ENCODE peak calls at places on chromosomes 1 and 21, in eight cellular contexts. One of them, this sample, is unnamed.

GRCh38 chr1:12772520-12772919 is 1.0 kb upstream of the PRAMEF12 start:
- DNase-seq in GM23248: no peak
- DNase-seq in tibial artery: no peak
- DNase-seq in neural progenitor cell: no peak
- DNase-seq in heart right ventricle: no peak
- DNase-seq in lung: no peak
- DNase-seq in heart left ventricle: no peak
- DNase-seq in stomach: no peak
- DNase-seq in this sample: no peak

GRCh38 chr1:9960705-9961562 is 17.7 kb downstream of the NMNAT1 start:
- DNase-seq in heart left ventricle: no peak
- DNase-seq in GM23248: no peak
- DNase-seq in lung: no peak
- DNase-seq in stomach: no peak
- DNase-seq in neural progenitor cell: peak; percentile 58
- DNase-seq in tibial artery: no peak
- DNase-seq in heart right ventricle: no peak
- DNase-seq in this sample: peak; percentile 9

GRCh38 chr1:77037990-77038389 is 170.7 kb downstream of the ST6GALNAC5 start:
- DNase-seq in GM23248: peak; percentile 86
- DNase-seq in lung: no peak
- DNase-seq in tibial artery: no peak
- DNase-seq in heart left ventricle: no peak
- DNase-seq in heart right ventricle: no peak
- DNase-seq in stomach: no peak
- DNase-seq in neural progenitor cell: no peak
- DNase-seq in this sample: peak; percentile 39

GRCh38 chr1:222813866-222814535 is 838 bp upstream of the DISP1 start:
- DNase-seq in tibial artery: no peak
- DNase-seq in heart right ventricle: no peak
- DNase-seq in neural progenitor cell: no peak
- DNase-seq in stomach: no peak
- DNase-seq in heart left ventricle: no peak
- DNase-seq in GM23248: peak; percentile 76
- DNase-seq in lung: no peak
- DNase-seq in this sample: no peak

GRCh38 chr1:208029381-208030319 is 118.7 kb upstream of the CD34 start:
- DNase-seq in neural progenitor cell: no peak
- DNase-seq in stomach: no peak
- DNase-seq in heart right ventricle: peak; percentile 44
- DNase-seq in tibial artery: peak; percentile 80
- DNase-seq in lung: no peak
- DNase-seq in GM23248: peak; percentile 87
- DNase-seq in heart left ventricle: no peak
- DNase-seq in this sample: peak; percentile 75

GRCh38 chr21:26909972-26910371 is 56.9 kb downstream of the ADAMTS5 start:
- DNase-seq in heart right ventricle: peak; percentile 7
- DNase-seq in GM23248: peak; percentile 4
- DNase-seq in lung: no peak
- DNase-seq in tibial artery: no peak
- DNase-seq in heart left ventricle: no peak
- DNase-seq in stomach: no peak
- DNase-seq in neural progenitor cell: peak; percentile 79
- DNase-seq in this sample: no peak

GRCh38 chr1:47659141-47659540 is 221.3 kb downstream of the FOXD2 start:
- DNase-seq in tibial artery: peak; percentile 39
- DNase-seq in GM23248: no peak
- DNase-seq in heart left ventricle: no peak
- DNase-seq in heart right ventricle: no peak
- DNase-seq in stomach: peak; percentile 13
- DNase-seq in lung: no peak
- DNase-seq in neural progenitor cell: peak; percentile 79
- DNase-seq in this sample: no peak

GRCh38 chr1:151106891-151107290 is 36.3 kb downstream of the GABPB2 start:
- DNase-seq in neural progenitor cell: no peak
- DNase-seq in GM23248: peak; percentile 56
- DNase-seq in tibial artery: no peak
- DNase-seq in heart right ventricle: no peak
- DNase-seq in stomach: no peak
- DNase-seq in lung: no peak
- DNase-seq in heart left ventricle: no peak
- DNase-seq in this sample: no peak

GRCh38 chr21:37484535-37485474 is 118.2 kb downstream of the DYRK1A start:
- DNase-seq in tibial artery: no peak
- DNase-seq in lung: no peak
- DNase-seq in stomach: no peak
- DNase-seq in neural progenitor cell: no peak
- DNase-seq in GM23248: no peak
- DNase-seq in heart left ventricle: no peak
- DNase-seq in heart right ventricle: no peak
- DNase-seq in this sample: no peak

GRCh38 chr21:36610201-36610600 is 88.7 kb upstream of the SIM2 start:
- DNase-seq in neural progenitor cell: no peak
- DNase-seq in lung: no peak
- DNase-seq in tibial artery: no peak
- DNase-seq in stomach: no peak
- DNase-seq in heart left ventricle: no peak
- DNase-seq in heart right ventricle: no peak
- DNase-seq in GM23248: no peak
- DNase-seq in this sample: no peak

GRCh38 chr1:184085667-184086066 is 34.1 kb downstream of the TSEN15 start:
- DNase-seq in lung: no peak
- DNase-seq in tibial artery: no peak
- DNase-seq in stomach: no peak
- DNase-seq in GM23248: no peak
- DNase-seq in neural progenitor cell: no peak
- DNase-seq in heart right ventricle: no peak
- DNase-seq in heart left ventricle: no peak
- DNase-seq in this sample: no peak

GRCh38 chr1:208107817-208108608 is 136.2 kb downstream of the PLXNA2 start:
- DNase-seq in heart right ventricle: no peak
- DNase-seq in tibial artery: no peak
- DNase-seq in stomach: no peak
- DNase-seq in heart left ventricle: no peak
- DNase-seq in lung: peak; percentile 52
- DNase-seq in GM23248: peak; percentile 96
- DNase-seq in neural progenitor cell: no peak
- DNase-seq in this sample: peak; percentile 58

GRCh38 chr1:116580446-116581322 is 9.9 kb upstream of the CD58 start:
- DNase-seq in stomach: no peak
- DNase-seq in GM23248: peak; percentile 45
- DNase-seq in tibial artery: no peak
- DNase-seq in heart left ventricle: no peak
- DNase-seq in neural progenitor cell: no peak
- DNase-seq in heart right ventricle: no peak
- DNase-seq in lung: no peak
- DNase-seq in this sample: no peak

GRCh38 chr1:3771108-3772026 is 1.2 kb upstream of the SMIM1 start:
- DNase-seq in heart right ventricle: no peak
- DNase-seq in heart left ventricle: no peak
- DNase-seq in lung: no peak
- DNase-seq in tibial artery: no peak
- DNase-seq in neural progenitor cell: peak; percentile 36
- DNase-seq in GM23248: peak; percentile 13
- DNase-seq in stomach: no peak
- DNase-seq in this sample: no peak

GRCh38 chr1:197731449-197731848 is 43.8 kb downstream of the DENND1B start:
- DNase-seq in GM23248: no peak
- DNase-seq in stomach: no peak
- DNase-seq in tibial artery: no peak
- DNase-seq in lung: no peak
- DNase-seq in heart right ventricle: no peak
- DNase-seq in neural progenitor cell: no peak
- DNase-seq in heart left ventricle: no peak
- DNase-seq in this sample: no peak

DNA sequence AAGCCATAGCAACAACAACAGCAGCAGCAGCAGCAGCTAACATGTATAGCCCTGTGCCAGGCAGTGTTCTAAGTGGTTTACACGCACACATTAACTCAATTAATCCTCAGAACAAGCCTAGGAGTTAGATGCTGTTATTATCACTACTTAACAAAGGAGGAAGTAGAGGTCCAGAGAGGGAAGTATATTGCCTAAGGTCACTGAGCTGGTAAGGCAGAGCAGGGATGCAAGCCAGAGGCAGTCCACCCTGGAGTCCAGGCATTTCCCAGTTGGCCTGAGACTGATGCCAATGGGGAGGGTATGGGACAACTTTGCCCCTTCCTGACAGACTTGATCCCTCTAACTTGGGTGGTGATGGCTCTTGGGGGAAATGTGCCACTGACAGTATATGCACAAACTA is 6.8 kb downstream of the CDC14A start:
- DNase-seq in GM23248: no peak
- DNase-seq in heart right ventricle: no peak
- DNase-seq in neural progenitor cell: no peak
- DNase-seq in heart left ventricle: no peak
- DNase-seq in lung: no peak
- DNase-seq in stomach: no peak
- DNase-seq in tibial artery: no peak
- DNase-seq in this sample: no peak
- H3K4me1 ChIP-seq in GM23248: peaks cover 1% of the 10 kb centered on the region
- H3K4me1 ChIP-seq in heart right ventricle: peaks cover 60% of the 10 kb centered on the region
- H3K4me1 ChIP-seq in neural progenitor cell: peaks cover 83% of the 10 kb centered on the region
- H3K4me1 ChIP-seq in heart left ventricle: peaks cover 55% of the 10 kb centered on the region
- H3K4me1 ChIP-seq in lung: peaks cover 2% of the 10 kb centered on the region
- H3K4me1 ChIP-seq in stomach: peaks cover 38% of the 10 kb centered on the region
- H3K4me1 ChIP-seq in tibial artery: no peaks in the 10 kb centered on the region
- H3K4me1 ChIP-seq in this sample: peaks cover 10% of the 10 kb centered on the region

DNA sequence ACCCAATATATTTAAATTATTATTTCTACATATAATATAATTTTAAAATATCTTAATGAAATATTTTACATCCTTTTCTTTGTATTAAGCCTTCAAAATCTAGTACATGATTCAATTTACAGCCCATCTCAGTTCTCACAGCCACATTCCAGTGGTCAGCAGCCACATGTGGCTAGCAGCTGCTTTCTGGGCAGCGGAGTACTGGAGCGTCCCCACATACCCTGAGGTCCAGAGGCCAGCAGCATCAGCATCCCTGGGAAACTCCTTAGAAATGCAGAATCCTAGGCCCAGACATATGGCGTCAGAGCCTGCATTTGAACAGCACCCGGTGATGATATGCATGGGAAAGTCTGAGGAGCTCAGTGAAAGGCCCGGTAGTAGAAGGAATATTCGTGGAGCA is 8.6 kb upstream of the LHX4 start:
- DNase-seq in heart right ventricle: no peak
- DNase-seq in tibial artery: no peak
- DNase-seq in neural progenitor cell: no peak
- DNase-seq in lung: no peak
- DNase-seq in stomach: no peak
- DNase-seq in GM23248: no peak
- DNase-seq in heart left ventricle: no peak
- DNase-seq in this sample: no peak
- H3K4me3 ChIP-seq in heart right ventricle: no peak overlapping the region
- H3K4me3 ChIP-seq in tibial artery: no peak overlapping the region
- H3K4me3 ChIP-seq in neural progenitor cell: no peak overlapping the region
- H3K4me3 ChIP-seq in lung: no peak overlapping the region
- H3K4me3 ChIP-seq in stomach: no peak overlapping the region
- H3K4me3 ChIP-seq in GM23248: no peak overlapping the region
- H3K4me3 ChIP-seq in heart left ventricle: no peak overlapping the region
- H3K4me3 ChIP-seq in this sample: no peak overlapping the region

GRCh38 chr1:27527223-27527856 is 37.4 kb upstream of the WASF2 start:
- DNase-seq in neural progenitor cell: peak; percentile 87
- DNase-seq in heart right ventricle: peak; percentile 69
- DNase-seq in heart left ventricle: peak; percentile 87
- DNase-seq in GM23248: no peak
- DNase-seq in stomach: no peak
- DNase-seq in tibial artery: peak; percentile 72
- DNase-seq in lung: no peak
- DNase-seq in this sample: no peak

GRCh38 chr1:27527857-27528700 is 38.1 kb upstream of the WASF2 start:
- DNase-seq in lung: peak; percentile 67
- DNase-seq in heart left ventricle: peak; percentile 74
- DNase-seq in neural progenitor cell: peak; percentile 84
- DNase-seq in GM23248: peak; percentile 54
- DNase-seq in tibial artery: no peak
- DNase-seq in heart right ventricle: no peak
- DNase-seq in stomach: peak; percentile 67
- DNase-seq in this sample: no peak

GRCh38 chr1:27526569-27527222 is 36.7 kb upstream of the WASF2 start:
- DNase-seq in GM23248: no peak
- DNase-seq in lung: no peak
- DNase-seq in tibial artery: no peak
- DNase-seq in heart right ventricle: no peak
- DNase-seq in heart left ventricle: no peak
- DNase-seq in stomach: no peak
- DNase-seq in neural progenitor cell: no peak
- DNase-seq in this sample: no peak

GRCh38 chr1:27523666-27524020 is 33.7 kb upstream of the WASF2 start:
- DNase-seq in stomach: no peak
- DNase-seq in lung: no peak
- DNase-seq in tibial artery: no peak
- DNase-seq in heart right ventricle: no peak
- DNase-seq in heart left ventricle: no peak
- DNase-seq in neural progenitor cell: no peak
- DNase-seq in GM23248: no peak
- DNase-seq in this sample: no peak

GRCh38 chr1:27525296-27526271 is 35.6 kb upstream of the WASF2 start:
- DNase-seq in heart right ventricle: peak; percentile 89
- DNase-seq in tibial artery: peak; percentile 93
- DNase-seq in lung: no peak
- DNase-seq in heart left ventricle: peak; percentile 94
- DNase-seq in GM23248: peak; percentile 58
- DNase-seq in neural progenitor cell: peak; percentile 72
- DNase-seq in stomach: no peak
- DNase-seq in this sample: peak; percentile 76
- H3K4me1 ChIP-seq in heart right ventricle: peaks cover 90% of the 10 kb centered on the region
- H3K4me1 ChIP-seq in tibial artery: peaks cover 77% of the 10 kb centered on the region
- H3K4me1 ChIP-seq in lung: peaks cover 64% of the 10 kb centered on the region
- H3K4me1 ChIP-seq in heart left ventricle: peaks cover 92% of the 10 kb centered on the region
- H3K4me1 ChIP-seq in GM23248: peaks cover 48% of the 10 kb centered on the region
- H3K4me1 ChIP-seq in neural progenitor cell: peaks cover 67% of the 10 kb centered on the region
- H3K4me1 ChIP-seq in stomach: peaks cover 79% of the 10 kb centered on the region
- H3K4me1 ChIP-seq in this sample: peaks cover 62% of the 10 kb centered on the region

DNA sequence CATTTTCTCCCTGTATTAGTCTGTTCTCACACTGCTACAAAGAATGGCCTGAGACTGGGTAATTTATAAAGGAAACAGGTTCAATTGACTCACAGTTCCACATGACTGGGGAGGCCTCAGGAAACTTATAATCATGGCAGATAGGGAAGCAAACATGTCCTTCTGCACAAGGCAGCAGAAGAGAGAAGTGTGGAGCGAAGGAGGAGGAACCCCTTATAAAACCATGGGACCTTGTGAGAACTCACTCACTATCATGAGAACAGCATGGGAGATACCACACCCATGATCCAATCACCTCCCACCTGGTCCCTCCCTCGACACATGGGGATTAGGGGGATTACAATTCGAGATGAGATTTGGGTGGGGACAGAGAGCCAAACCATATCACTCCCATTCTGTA is 35.2 kb upstream of the EEIG2 start:
- DNase-seq in neural progenitor cell: no peak
- DNase-seq in stomach: no peak
- DNase-seq in lung: no peak
- DNase-seq in GM23248: no peak
- DNase-seq in heart left ventricle: no peak
- DNase-seq in tibial artery: no peak
- DNase-seq in heart right ventricle: no peak
- DNase-seq in this sample: no peak
- H3K4me3 ChIP-seq in neural progenitor cell: no peak overlapping the region
- H3K4me3 ChIP-seq in stomach: no peak overlapping the region
- H3K4me3 ChIP-seq in lung: no peak overlapping the region
- H3K4me3 ChIP-seq in GM23248: no peak overlapping the region
- H3K4me3 ChIP-seq in heart left ventricle: no peak overlapping the region
- H3K4me3 ChIP-seq in tibial artery: no peak overlapping the region
- H3K4me3 ChIP-seq in heart right ventricle: no peak overlapping the region
- H3K4me3 ChIP-seq in this sample: no peak overlapping the region

This sample was measured in adipocyte.